ENCODE peak calls at places on chromosomes 2 and 18, in four cellular contexts. D is K562, C is GM12891, W is GM12878. R is an unnamed sample.

GRCh38 chr2:215749092-215749957 is 264.0 kb downstream of the MREG start:
- DNase-seq in D (no peak), C (no peak), W (no peak), R (no peak)

GRCh38 chr2:139905624-139906023 is 1125.4 kb upstream of the NXPH2 start:
- DNase-seq in D (no peak), C (no peak), W (no peak), R (no peak)

GRCh38 chr2:71629273-71629672 is 175.9 kb downstream of the DYSF start:
- DNase-seq in D (no peak), C (no peak), W (no peak), R (no peak)

GRCh38 chr18:58502628-58503027 is 126.3 kb downstream of the ALPK2 start:
- DNase-seq in D (no peak), C (no peak), W (no peak), R (no peak)

GRCh38 chr2:239369631-239370161 is 31.1 kb downstream of the HDAC4 start:
- DNase-seq in D (no peak), C (peak), W (peak), R (peak)

GRCh38 chr2:188319845-188320244 is 28.2 kb downstream of the GULP1 start:
- DNase-seq in D (no peak), C (no peak), W (no peak), R (no peak)

GRCh38 chr2:168053676-168054075 is 193.7 kb downstream of the STK39 start:
- DNase-seq in D (no peak), C (no peak), W (no peak), R (no peak)

GRCh38 chr2:177476897-177477296 is 84.3 kb downstream of the AGPS start:
- DNase-seq in D (no peak), C (no peak), W (no peak), R (no peak)

GRCh38 chr2:225334524-225334923 is 65.0 kb upstream of the NYAP2 start:
- DNase-seq in D (no peak), C (no peak), W (no peak), R (no peak)

GRCh38 chr2:167355796-167356195 is 467.5 kb downstream of the XIRP2 start:
- DNase-seq in D (no peak), C (no peak), W (no peak), R (no peak)

GRCh38 chr2:6893876-6894482 is 16.4 kb downstream of the RSAD2 start:
- DNase-seq in D (peak), C (no peak), W (no peak), R (no peak)

DNA sequence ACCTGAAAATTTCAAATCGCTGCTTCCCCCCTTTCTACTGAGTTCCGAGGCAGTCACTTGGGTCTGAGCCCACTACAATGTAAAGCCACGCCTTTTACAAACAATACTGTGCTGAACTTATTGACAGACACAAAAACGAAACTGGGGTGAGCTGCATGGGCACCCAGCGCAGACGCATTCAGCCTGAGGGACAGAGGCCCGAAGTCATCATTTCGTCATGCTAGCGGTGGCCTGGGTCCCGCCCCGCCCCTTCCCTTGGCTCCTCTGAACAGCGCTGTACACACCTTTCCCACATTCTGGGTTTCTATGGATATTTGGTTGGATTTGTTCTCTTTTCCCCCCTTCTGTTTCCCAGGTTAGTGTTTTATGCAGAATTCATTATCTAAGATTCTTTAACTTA is 71.7 kb downstream of the EIPR1 start:
- DNase-seq in D (no peak), C (no peak), W (no peak), R (no peak)
- TF ChIP-seq SPI1 in D (no peak), C (no peak), W (no peak), R (no peak)

GRCh38 chr2:56583796-56584313 is 400.1 kb downstream of the CCDC85A start:
- DNase-seq in D (no peak), C (no peak), W (no peak), R (no peak)

GRCh38 chr2:56576001-56576400 is 392.2 kb downstream of the CCDC85A start:
- DNase-seq in D (no peak), C (no peak), W (no peak), R (no peak)

GRCh38 chr2:56582570-56582969 is 398.8 kb downstream of the CCDC85A start:
- DNase-seq in D (no peak), C (no peak), W (no peak), R (no peak)

GRCh38 chr2:56580242-56580641 is 396.5 kb downstream of the CCDC85A start:
- DNase-seq in D (no peak), C (no peak), W (no peak), R (no peak)
- TF ChIP-seq SPI1 in D (no peak), C (no peak), W (no peak), R (no peak)

DNA sequence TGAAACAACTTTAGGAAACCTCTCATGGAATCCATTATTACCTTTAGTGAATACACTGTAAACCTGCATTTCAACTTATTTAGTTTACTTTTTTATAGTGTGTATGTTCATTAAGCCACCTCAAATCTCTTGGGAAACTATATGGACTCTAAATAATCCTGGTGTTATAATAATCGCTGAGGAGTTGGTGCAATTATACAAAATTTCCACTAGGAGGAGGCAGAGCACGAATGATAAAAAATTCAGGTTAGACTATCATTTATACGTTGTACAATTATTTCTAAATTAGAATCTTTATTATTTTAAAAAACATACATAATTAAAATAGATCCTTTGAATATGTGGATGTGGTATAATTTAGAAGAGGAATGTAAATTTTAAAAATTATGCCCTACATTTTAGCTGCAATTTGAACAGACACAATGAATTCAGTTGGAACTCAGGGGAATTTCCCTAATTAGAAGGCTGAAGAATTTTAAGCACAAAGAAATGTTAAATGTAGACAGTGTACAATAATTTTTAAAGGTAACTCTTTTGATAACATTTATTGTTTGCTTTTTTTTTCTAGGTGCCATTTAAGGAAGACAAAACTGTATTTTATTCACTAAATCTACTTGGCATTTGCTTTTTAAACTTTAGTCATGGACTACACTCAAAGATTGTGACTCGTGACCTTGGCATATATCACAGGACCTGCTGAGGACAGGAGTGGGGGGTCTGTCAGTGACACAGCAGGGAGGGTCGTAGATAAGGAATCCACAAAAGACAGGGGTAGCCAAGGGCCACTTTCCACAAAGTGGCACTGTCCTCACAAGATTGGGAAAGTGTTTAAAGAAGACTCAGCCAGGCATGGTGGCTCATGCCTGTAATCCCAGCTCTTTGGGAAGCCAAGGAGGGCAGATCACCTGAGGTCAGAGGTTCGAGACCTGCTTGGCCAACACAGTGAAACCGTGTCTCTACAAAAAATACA is 45.5 kb downstream of the RAB12 start:
- DNase-seq in D (peak), C (no peak), W (no peak), R (no peak)
- TF ChIP-seq SPI1 in D (no peak), C (no peak), W (no peak), R (no peak)

GRCh38 chr2:65357095-65357958 is 75.1 kb downstream of the SPRED2 start:
- DNase-seq in D (no peak), C (no peak), W (no peak), R (no peak)
- TF ChIP-seq SPI1 in D (no peak), C (peak), W (peak), R (no peak)

GRCh38 chr2:45960057-45960863 is 308.8 kb downstream of the PRKCE start:
- DNase-seq in D (no peak), C (no peak), W (no peak), R (no peak)

GRCh38 chr2:45964945-45965344 is 313.5 kb downstream of the PRKCE start:
- DNase-seq in D (no peak), C (no peak), W (no peak), R (no peak)

GRCh38 chr2:45964226-45964841 is 312.9 kb downstream of the PRKCE start:
- DNase-seq in D (no peak), C (no peak), W (no peak), R (no peak)

GRCh38 chr2:45963816-45964215 is 312.3 kb downstream of the PRKCE start:
- DNase-seq in D (no peak), C (no peak), W (no peak), R (no peak)

GRCh38 chr2:45962522-45962921 is 311.0 kb downstream of the PRKCE start:
- DNase-seq in D (no peak), C (no peak), W (no peak), R (no peak)
- TF ChIP-seq SPI1 in D (no peak), C (no peak), W (no peak), R (no peak)

GRCh38 chr2:69579561-69579960 is 64.0 kb downstream of the AAK1 start:
- DNase-seq in D (no peak), C (no peak), W (no peak), R (no peak)

GRCh38 chr2:69575926-69576325 is 67.6 kb downstream of the AAK1 start:
- DNase-seq in D (no peak), C (no peak), W (no peak), R (no peak)

GRCh38 chr2:69576895-69577294 is 66.6 kb downstream of the AAK1 start:
- DNase-seq in D (no peak), C (no peak), W (no peak), R (peak)

GRCh38 chr2:69578201-69578555 is 65.4 kb downstream of the AAK1 start:
- DNase-seq in D (no peak), C (no peak), W (no peak), R (no peak)

DNA sequence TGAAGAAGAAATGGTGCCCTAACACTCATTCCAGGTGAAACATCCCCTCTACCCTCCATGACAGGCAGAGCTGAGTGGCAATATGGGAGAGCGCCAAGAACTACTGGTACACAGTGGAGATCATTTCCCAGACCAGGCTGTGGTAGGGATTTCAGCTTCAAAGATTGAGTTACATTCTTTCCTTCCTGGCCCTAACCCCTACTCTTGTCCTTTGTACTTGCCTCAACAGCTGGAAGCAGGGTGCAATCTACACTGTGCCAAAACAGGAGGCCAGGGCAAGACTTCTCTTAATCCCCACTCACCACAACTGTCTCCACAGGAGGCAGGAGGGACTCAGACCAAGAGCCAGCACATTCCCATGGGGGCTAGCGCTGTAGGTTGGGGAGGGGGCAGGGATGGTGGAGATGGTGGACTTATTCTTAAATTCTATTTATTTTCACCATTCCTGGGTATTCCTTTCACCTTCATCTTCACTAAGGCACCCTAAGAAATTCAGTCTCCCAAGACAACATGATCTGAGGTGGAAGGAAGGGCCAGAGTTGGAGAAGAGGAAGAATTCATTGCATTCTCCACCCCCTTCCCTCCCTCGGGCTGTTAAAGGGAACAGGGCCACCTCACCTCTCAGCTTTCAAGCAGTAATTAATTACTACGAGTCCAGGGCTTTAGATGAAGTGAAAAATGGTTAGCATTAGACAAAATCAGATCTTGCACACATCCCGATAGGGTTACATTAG is 65.9 kb downstream of the AAK1 start:
- DNase-seq in D (no peak), C (no peak), W (no peak), R (no peak)
- TF ChIP-seq SPI1 in D (no peak), C (no peak), W (no peak), R (no peak)

GRCh38 chr2:16250886-16251285 is 310.5 kb downstream of the MYCN start:
- DNase-seq in D (no peak), C (no peak), W (no peak), R (no peak)

GRCh38 chr2:16250466-16250865 is 310.1 kb downstream of the MYCN start:
- DNase-seq in D (no peak), C (no peak), W (no peak), R (no peak)

GRCh38 chr2:16248571-16249105 is 308.3 kb downstream of the MYCN start:
- DNase-seq in D (no peak), C (no peak), W (no peak), R (no peak)

GRCh38 chr2:16250056-16250425 is 309.7 kb downstream of the MYCN start:
- DNase-seq in D (no peak), C (no peak), W (no peak), R (no peak)

GRCh38 chr2:16249269-16250055 is 309.1 kb downstream of the MYCN start:
- DNase-seq in D (no peak), C (no peak), W (no peak), R (no peak)
- TF ChIP-seq SPI1 in D (no peak), C (no peak), W (no peak), R (no peak)

GRCh38 chr18:34947711-34948125 is 93.5 kb upstream of the MAPRE2 start:
- DNase-seq in D (no peak), C (no peak), W (no peak), R (no peak)
- TF ChIP-seq SPI1 in D (no peak), C (no peak), W (no peak), R (no peak)

R was measured in HL-60.